ENCODE peak calls at places on chromosomes 3 and 15, in five cellular contexts. One of them, this sample, is unnamed.
A peak's percentile ranks its signal among the peaks of the same experiment; 100 is the strongest.

GRCh38 chr3:148931574-148931973 is 59.8 kb upstream of the GYG1 start:
- DNase-seq in dermis microvascular lymphatic vessel endothelial cell: no peak
- DNase-seq in GOT3: no peak
- DNase-seq in ELF-1: no peak
- DNase-seq in astrocyte of the spinal cord: no peak
- DNase-seq in this sample: no peak

GRCh38 chr15:80615783-80616391 is 79.2 kb upstream of the ABHD17C start:
- DNase-seq in dermis microvascular lymphatic vessel endothelial cell: peak; percentile 72
- DNase-seq in GOT3: no peak
- DNase-seq in ELF-1: no peak
- DNase-seq in astrocyte of the spinal cord: peak; percentile 18
- DNase-seq in this sample: peak; percentile 12

GRCh38 chr3:45100998-45101407 is 45.2 kb downstream of the CDCP1 start:
- DNase-seq in dermis microvascular lymphatic vessel endothelial cell: no peak
- DNase-seq in GOT3: no peak
- DNase-seq in ELF-1: no peak
- DNase-seq in astrocyte of the spinal cord: peak; percentile 29
- DNase-seq in this sample: peak; percentile 65

GRCh38 chr3:22372292-22372949 is 621.4 kb upstream of the ZNF385D start:
- DNase-seq in dermis microvascular lymphatic vessel endothelial cell: no peak
- DNase-seq in GOT3: no peak
- DNase-seq in ELF-1: peak; percentile 48
- DNase-seq in astrocyte of the spinal cord: no peak
- DNase-seq in this sample: no peak

GRCh38 chr3:11251807-11252176 is 20.4 kb upstream of the ATG7 start:
- DNase-seq in dermis microvascular lymphatic vessel endothelial cell: no peak
- DNase-seq in GOT3: no peak
- DNase-seq in ELF-1: no peak
- DNase-seq in astrocyte of the spinal cord: no peak
- DNase-seq in this sample: no peak

GRCh38 chr3:117480981-117481380 is 771.4 kb downstream of the TUSC7 start:
- DNase-seq in dermis microvascular lymphatic vessel endothelial cell: no peak
- DNase-seq in GOT3: no peak
- DNase-seq in ELF-1: no peak
- DNase-seq in astrocyte of the spinal cord: no peak
- DNase-seq in this sample: no peak

GRCh38 chr15:98952381-98952803 is 55.2 kb downstream of the PGPEP1L start:
- DNase-seq in dermis microvascular lymphatic vessel endothelial cell: peak; percentile 86
- DNase-seq in GOT3: no peak
- DNase-seq in ELF-1: no peak
- DNase-seq in astrocyte of the spinal cord: no peak
- DNase-seq in this sample: no peak

GRCh38 chr3:65669163-65669875 is 369.4 kb downstream of the MAGI1 start:
- DNase-seq in dermis microvascular lymphatic vessel endothelial cell: peak; percentile 23
- DNase-seq in GOT3: no peak
- DNase-seq in ELF-1: no peak
- DNase-seq in astrocyte of the spinal cord: peak; percentile 53
- DNase-seq in this sample: no peak

GRCh38 chr15:34582461-34583357 is 742 bp downstream of the GOLGA8B start:
- DNase-seq in dermis microvascular lymphatic vessel endothelial cell: peak; percentile 13
- DNase-seq in GOT3: no peak
- DNase-seq in ELF-1: peak; percentile 46
- DNase-seq in astrocyte of the spinal cord: peak; percentile 22
- DNase-seq in this sample: peak; percentile 37

GRCh38 chr3:177300039-177300833 is 103.0 kb upstream of the TBL1XR1 start:
- DNase-seq in dermis microvascular lymphatic vessel endothelial cell: no peak
- DNase-seq in GOT3: no peak
- DNase-seq in ELF-1: no peak
- DNase-seq in astrocyte of the spinal cord: peak; percentile 26
- DNase-seq in this sample: no peak

GRCh38 chr3:152322756-152323155 is 54.0 kb downstream of the MBNL1 start:
- DNase-seq in dermis microvascular lymphatic vessel endothelial cell: no peak
- DNase-seq in GOT3: no peak
- DNase-seq in ELF-1: no peak
- DNase-seq in astrocyte of the spinal cord: no peak
- DNase-seq in this sample: no peak

GRCh38 chr15:71002321-71002720 is 109.7 kb downstream of the LRRC49 start:
- DNase-seq in dermis microvascular lymphatic vessel endothelial cell: peak; percentile 56
- DNase-seq in GOT3: no peak
- DNase-seq in ELF-1: no peak
- DNase-seq in astrocyte of the spinal cord: peak; percentile 39
- DNase-seq in this sample: no peak

GRCh38 chr3:77479021-77479420 is 439.1 kb downstream of the ROBO2 start:
- DNase-seq in dermis microvascular lymphatic vessel endothelial cell: no peak
- DNase-seq in GOT3: no peak
- DNase-seq in ELF-1: no peak
- DNase-seq in astrocyte of the spinal cord: no peak
- DNase-seq in this sample: no peak

GRCh38 chr3:20405731-20406130 is 219.7 kb upstream of the SGO1 start:
- DNase-seq in dermis microvascular lymphatic vessel endothelial cell: no peak
- DNase-seq in GOT3: no peak
- DNase-seq in ELF-1: no peak
- DNase-seq in astrocyte of the spinal cord: peak; percentile 86
- DNase-seq in this sample: no peak

GRCh38 chr15:56815247-56815646 is 81.9 kb upstream of the ZNF280D start:
- DNase-seq in dermis microvascular lymphatic vessel endothelial cell: peak; percentile 97
- DNase-seq in GOT3: no peak
- DNase-seq in ELF-1: no peak
- DNase-seq in astrocyte of the spinal cord: no peak
- DNase-seq in this sample: peak; percentile 72

GRCh38 chr3:120438971-120439370 is 11.8 kb downstream of the FSTL1 start:
- DNase-seq in dermis microvascular lymphatic vessel endothelial cell: peak; percentile 94
- DNase-seq in GOT3: no peak
- DNase-seq in ELF-1: peak; percentile 64
- DNase-seq in astrocyte of the spinal cord: peak; percentile 90
- DNase-seq in this sample: no peak

GRCh38 chr3:105444725-105445124 is 78.0 kb downstream of the ALCAM start:
- DNase-seq in dermis microvascular lymphatic vessel endothelial cell: no peak
- DNase-seq in GOT3: no peak
- DNase-seq in ELF-1: no peak
- DNase-seq in astrocyte of the spinal cord: peak; percentile 34
- DNase-seq in this sample: no peak

GRCh38 chr3:52227117-52227516 is 1.7 kb upstream of the TLR9 start:
- DNase-seq in dermis microvascular lymphatic vessel endothelial cell: no peak
- DNase-seq in GOT3: no peak
- DNase-seq in ELF-1: no peak
- DNase-seq in astrocyte of the spinal cord: no peak
- DNase-seq in this sample: no peak

GRCh38 chr3:29065211-29065785 is 215.6 kb upstream of the RBMS3 start:
- DNase-seq in dermis microvascular lymphatic vessel endothelial cell: peak; percentile 99
- DNase-seq in GOT3: peak; percentile 58
- DNase-seq in ELF-1: peak; percentile 71
- DNase-seq in astrocyte of the spinal cord: peak; percentile 99
- DNase-seq in this sample: peak; percentile 32

GRCh38 chr3:86982883-86983282 is 8.1 kb downstream of the VGLL3 start:
- DNase-seq in dermis microvascular lymphatic vessel endothelial cell: no peak
- DNase-seq in GOT3: no peak
- DNase-seq in ELF-1: no peak
- DNase-seq in astrocyte of the spinal cord: peak; percentile 53
- DNase-seq in this sample: peak; percentile 10

GRCh38 chr3:135192929-135193328 is 397.9 kb downstream of the EPHB1 start:
- DNase-seq in dermis microvascular lymphatic vessel endothelial cell: no peak
- DNase-seq in GOT3: no peak
- DNase-seq in ELF-1: no peak
- DNase-seq in astrocyte of the spinal cord: no peak
- DNase-seq in this sample: no peak

GRCh38 chr15:88656760-88657221 is 18.0 kb downstream of the ISG20 start:
- DNase-seq in dermis microvascular lymphatic vessel endothelial cell: no peak
- DNase-seq in GOT3: no peak
- DNase-seq in ELF-1: no peak
- DNase-seq in astrocyte of the spinal cord: no peak
- DNase-seq in this sample: no peak

GRCh38 chr15:99326235-99326634 is 75.0 kb downstream of the LRRC28 start:
- DNase-seq in dermis microvascular lymphatic vessel endothelial cell: no peak
- DNase-seq in GOT3: no peak
- DNase-seq in ELF-1: no peak
- DNase-seq in astrocyte of the spinal cord: no peak
- DNase-seq in this sample: peak; percentile 48

GRCh38 chr3:177948716-177949422 is 587.4 kb upstream of the KCNMB2 start:
- DNase-seq in dermis microvascular lymphatic vessel endothelial cell: no peak
- DNase-seq in GOT3: no peak
- DNase-seq in ELF-1: no peak
- DNase-seq in astrocyte of the spinal cord: no peak
- DNase-seq in this sample: no peak

GRCh38 chr3:2896281-2896967 is 213.8 kb downstream of the IL5RA start:
- DNase-seq in dermis microvascular lymphatic vessel endothelial cell: no peak
- DNase-seq in GOT3: no peak
- DNase-seq in ELF-1: no peak
- DNase-seq in astrocyte of the spinal cord: no peak
- DNase-seq in this sample: no peak

GRCh38 chr3:84836961-84837360 is 121.8 kb upstream of the CADM2 start:
- DNase-seq in dermis microvascular lymphatic vessel endothelial cell: no peak
- DNase-seq in GOT3: no peak
- DNase-seq in ELF-1: no peak
- DNase-seq in astrocyte of the spinal cord: no peak
- DNase-seq in this sample: no peak

GRCh38 chr3:110855207-110855606 is 216.4 kb upstream of the NECTIN3 start:
- DNase-seq in dermis microvascular lymphatic vessel endothelial cell: no peak
- DNase-seq in GOT3: no peak
- DNase-seq in ELF-1: no peak
- DNase-seq in astrocyte of the spinal cord: no peak
- DNase-seq in this sample: no peak

GRCh38 chr15:37019479-37020433 is 80.6 kb downstream of the MEIS2 start:
- DNase-seq in dermis microvascular lymphatic vessel endothelial cell: peak; percentile 45
- DNase-seq in GOT3: no peak
- DNase-seq in ELF-1: no peak
- DNase-seq in astrocyte of the spinal cord: peak; percentile 85
- DNase-seq in this sample: no peak

GRCh38 chr3:110773413-110773954 is 298.1 kb upstream of the NECTIN3 start:
- DNase-seq in dermis microvascular lymphatic vessel endothelial cell: no peak
- DNase-seq in GOT3: no peak
- DNase-seq in ELF-1: peak; percentile 29
- DNase-seq in astrocyte of the spinal cord: peak; percentile 85
- DNase-seq in this sample: peak; percentile 95